ENCODE peak calls at places on chromosome 1, in five cellular contexts. P, B, D, O and C are unnamed samples. For H3K27me3 and H3K36me3, the result is how much of the 10 kb centered on the place peaks cover.

GRCh38 chr1:232467073-232467760 is 162.7 kb downstream of the SIPA1L2 start:
- DNase-seq in P (no peak), B (no peak), D (no peak), O (no peak), C (no peak)

GRCh38 chr1:84467298-84467697 is 11.8 kb upstream of the RPF1 start:
- DNase-seq in P (no peak), B (no peak), D (no peak), O (no peak), C (no peak)

GRCh38 chr1:24386241-24386640 is 27.3 kb downstream of the STPG1 start:
- DNase-seq in P (no peak), B (no peak), D (no peak), O (no peak), C (no peak)

GRCh38 chr1:193905288-193906085 is 719.1 kb upstream of the B3GALT2 start:
- DNase-seq in P (peak), B (no peak), D (no peak), O (no peak), C (peak)

GRCh38 chr1:224747578-224747977 is 131.5 kb downstream of the CNIH3 start:
- DNase-seq in P (peak), B (no peak), D (no peak), O (no peak), C (no peak)

GRCh38 chr1:209485167-209485566 is 98.3 kb upstream of the CAMK1G start:
- DNase-seq in P (peak), B (no peak), D (no peak), O (peak), C (peak)

GRCh38 chr1:110533230-110533629 is 14.3 kb upstream of the KCNA10 start:
- DNase-seq in P (no peak), B (no peak), D (no peak), O (no peak), C (no peak)

GRCh38 chr1:154431586-154432373 is 26.6 kb downstream of the IL6R start:
- DNase-seq in P (peak), B (peak), D (no peak), O (peak), C (peak)

GRCh38 chr1:186806477-186806876 is 22.3 kb upstream of the PLA2G4A start:
- DNase-seq in P (peak), B (peak), D (peak), O (peak), C (no peak)

GRCh38 chr1:156858555-156858956 is 361 bp downstream of the INSRR start:
- DNase-seq in P (no peak), B (no peak), D (peak), O (no peak), C (no peak)

GRCh38 chr1:21259316-21260076 is 30.8 kb downstream of the ECE1 start:
- DNase-seq in P (no peak), B (no peak), D (no peak), O (no peak), C (no peak)

GRCh38 chr1:21261551-21262281 is 28.5 kb downstream of the ECE1 start:
- DNase-seq in P (peak), B (peak), D (no peak), O (peak), C (peak)

GRCh38 chr1:21258331-21259134 is 31.7 kb downstream of the ECE1 start:
- DNase-seq in P (no peak), B (no peak), D (no peak), O (no peak), C (no peak)

GRCh38 chr1:21262282-21263051 is 27.8 kb downstream of the ECE1 start:
- DNase-seq in P (peak), B (peak), D (peak), O (peak), C (peak)

DNA sequence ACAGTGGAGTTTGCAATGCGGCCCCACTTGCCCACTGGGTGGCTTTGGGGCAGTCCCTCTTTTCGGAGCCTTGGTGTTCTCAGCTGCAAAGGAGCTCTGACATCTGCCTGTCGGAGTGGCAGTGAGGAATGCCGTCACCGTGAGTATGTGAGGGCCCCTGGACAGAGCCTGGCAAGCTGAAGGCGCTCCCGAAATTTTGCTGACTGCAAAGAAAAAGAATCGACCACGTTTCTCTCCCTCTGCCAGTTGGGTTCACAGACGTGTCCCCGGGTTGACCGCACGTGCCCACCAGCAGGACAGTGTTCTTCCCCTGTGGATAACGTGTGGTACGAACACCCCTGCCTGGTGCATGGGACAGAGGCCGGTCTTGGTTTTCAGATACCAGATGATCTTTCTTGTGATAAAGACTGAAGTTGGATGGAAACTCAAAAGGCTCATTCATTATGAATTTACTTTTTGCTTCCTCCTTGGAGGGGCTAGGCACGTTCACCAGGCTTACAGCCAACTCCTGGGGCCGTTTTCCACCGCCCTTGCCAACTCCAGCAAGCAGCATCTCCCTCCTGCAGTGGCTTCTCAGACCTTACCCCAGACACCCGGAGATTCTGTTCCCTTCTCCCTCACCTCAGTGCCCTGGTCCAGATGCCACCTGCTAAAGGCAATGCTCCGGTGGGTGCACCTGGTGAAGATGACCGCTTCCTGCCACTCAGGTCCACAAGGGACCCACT is 29.7 kb downstream of the ECE1 start:
- DNase-seq in P (no peak), B (peak), D (no peak), O (no peak), C (no peak)
- H3K9ac ChIP-seq in P (peak), B (peak), D (no peak), O (peak), C (peak)

GRCh38 chr1:47561523-47562007 is 123.7 kb downstream of the FOXD2 start:
- DNase-seq in P (no peak), B (no peak), D (no peak), O (peak), C (no peak)
- H3K27me3 ChIP-seq in P (under half), B (under half), D (under half), O (under half), C (half or more)

GRCh38 chr1:151266315-151266714 is 11.8 kb downstream of the PSMD4 start:
- DNase-seq in P (no peak), B (no peak), D (no peak), O (no peak), C (no peak)
- H3K36me3 ChIP-seq in P (half or more), B (under half), D (under half), O (half or more), C (half or more)

DNA sequence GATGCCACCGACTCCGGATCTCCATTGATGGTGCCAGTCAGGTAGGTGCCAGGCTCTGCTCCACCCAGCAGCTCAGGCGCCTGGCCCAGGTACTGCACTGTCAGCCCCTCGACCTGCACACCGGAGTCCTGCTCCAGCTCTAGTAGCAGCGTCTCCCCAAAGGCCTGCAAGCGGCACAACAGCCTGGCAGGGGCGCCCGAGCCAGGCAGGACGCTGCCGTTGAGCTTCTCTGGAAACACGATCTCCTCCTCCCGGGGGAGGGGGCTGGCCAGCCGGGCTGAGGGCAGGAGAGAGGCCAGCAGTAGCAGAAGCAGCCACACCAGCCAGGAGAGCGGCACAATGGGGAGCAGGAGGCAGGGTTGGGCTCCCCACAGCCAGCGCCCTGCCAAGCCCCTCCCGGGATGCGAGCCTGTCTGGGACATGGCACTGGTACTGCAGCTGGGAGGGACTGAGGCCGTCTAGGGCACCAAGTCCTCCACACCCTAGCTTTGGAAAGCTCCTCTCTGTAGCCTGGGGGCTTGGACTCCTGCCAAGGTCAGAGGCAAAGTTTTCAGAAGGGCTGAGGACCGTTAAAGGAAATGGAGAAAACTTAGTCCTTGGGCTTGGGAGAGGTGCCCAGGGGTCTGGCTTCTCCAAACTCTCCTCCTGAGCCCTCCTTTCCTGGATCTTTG is 513 bp downstream of the ADAMTS4 start:
- DNase-seq in P (no peak), B (peak), D (peak), O (no peak), C (peak)
- H3K9ac ChIP-seq in P (no peak), B (peak), D (no peak), O (peak), C (peak)

GRCh38 chr1:116380499-116381316 is 7.7 kb downstream of the ATP1A1 start:
- DNase-seq in P (no peak), B (peak), D (no peak), O (no peak), C (no peak)

GRCh38 chr1:116377564-116378529 is 4.8 kb downstream of the ATP1A1 start:
- DNase-seq in P (peak), B (peak), D (no peak), O (peak), C (peak)

GRCh38 chr1:116379674-116380498 is 6.8 kb downstream of the ATP1A1 start:
- DNase-seq in P (no peak), B (no peak), D (no peak), O (no peak), C (no peak)

GRCh38 chr1:116376734-116377096 is 3.7 kb downstream of the ATP1A1 start:
- DNase-seq in P (peak), B (peak), D (no peak), O (peak), C (peak)

GRCh38 chr1:116379057-116379630 is 6.1 kb downstream of the ATP1A1 start:
- DNase-seq in P (peak), B (no peak), D (no peak), O (peak), C (peak)
- H3K27me3 ChIP-seq in P (under half), B (under half), D (under half), O (under half), C (under half)

GRCh38 chr1:93196591-93196990 is 16.1 kb downstream of the CCDC18 start:
- DNase-seq in P (peak), B (no peak), D (no peak), O (peak), C (peak)
- H3K36me3 ChIP-seq in P (under half), B (under half), D (under half), O (under half), C (half or more)

DNA sequence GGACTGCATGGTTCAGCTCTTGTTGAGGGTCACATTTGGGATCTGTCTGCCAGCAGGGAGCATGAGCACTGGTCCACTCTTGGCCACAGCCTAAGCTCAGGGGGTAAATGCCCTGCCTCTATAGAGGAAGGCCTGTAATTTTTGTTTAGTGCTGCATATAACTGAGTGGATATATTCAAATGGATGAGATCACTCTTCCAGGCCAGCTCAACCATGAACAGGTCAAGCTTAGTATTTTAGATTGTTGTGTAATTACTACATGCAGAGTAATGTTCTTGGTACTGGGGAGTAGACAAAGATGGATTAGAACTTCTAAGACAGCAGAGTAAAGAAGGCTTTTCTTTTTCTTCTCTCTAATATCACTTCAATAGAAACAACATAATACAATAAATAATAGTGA is 376.9 kb downstream of the GPATCH2 start:
- DNase-seq in P (no peak), B (no peak), D (no peak), O (no peak), C (peak)
- H3K9ac ChIP-seq in P (no peak), B (no peak), D (no peak), O (no peak), C (no peak)